ENCODE peak calls at places on chromosomes 5 and 9, in five cellular contexts. A, O, S, M and V are unnamed samples.
A peak's percentile ranks its signal among the peaks of the same experiment; 100 is the strongest.

GRCh38 chr9:2477755-2478154 is 143.8 kb upstream of the VLDLR start:
- DNase-seq in A (no peak), O (no peak), S (no peak), M (no peak), V (no peak)

GRCh38 chr5:169013208-169013728 is 287.7 kb downstream of the SLIT3 start:
- DNase-seq in A (no peak), O (no peak), S (no peak), M (no peak), V (no peak)

GRCh38 chr9:128372784-128373183 is 1.6 kb downstream of the URM1 start:
- DNase-seq in A (no peak), O (no peak), S (no peak), M (peak; percentile 40), V (no peak)

GRCh38 chr5:17105744-17106450 is 111.5 kb upstream of the BASP1 start:
- DNase-seq in A (no peak), O (peak; percentile 26), S (no peak), M (peak; percentile 77), V (no peak)

GRCh38 chr5:851553-851952 is 767 bp upstream of the ZDHHC11 start:
- DNase-seq in A (no peak), O (no peak), S (no peak), M (no peak), V (no peak)

GRCh38 chr5:1317921-1318565 is 23.2 kb upstream of the TERT start:
- DNase-seq in A (no peak), O (no peak), S (no peak), M (no peak), V (peak; percentile 28)

GRCh38 chr5:133247145-133247709 is 195.4 kb downstream of the HSPA4 start:
- DNase-seq in A (no peak), O (no peak), S (no peak), M (peak; percentile 31), V (no peak)

GRCh38 chr9:76610009-76610352 is 151.0 kb downstream of the GCNT1 start:
- DNase-seq in A (no peak), O (peak; percentile 84), S (no peak), M (no peak), V (peak; percentile 65)

GRCh38 chr5:68499952-68500351 is 284.4 kb downstream of the PIK3R1 start:
- DNase-seq in A (no peak), O (no peak), S (no peak), M (peak; percentile 12), V (no peak)

GRCh38 chr5:112533315-112533867 is 114.3 kb upstream of the EPB41L4A start:
- DNase-seq in A (no peak), O (no peak), S (no peak), M (peak; percentile 33), V (no peak)

GRCh38 chr9:134783699-134784039 is 96.9 kb upstream of the FCN2 start:
- DNase-seq in A (no peak), O (peak; percentile 52), S (no peak), M (no peak), V (no peak)

GRCh38 chr5:172444110-172444510 is 10.2 kb downstream of the SH3PXD2B start:
- DNase-seq in A (no peak), O (no peak), S (no peak), M (peak; percentile 68), V (no peak)

GRCh38 chr9:127210851-127211730 is 53.5 kb upstream of the GARNL3 start:
- DNase-seq in A (no peak), O (no peak), S (no peak), M (no peak), V (no peak)

GRCh38 chr9:131217321-131218031 is 58.8 kb downstream of the FAM78A start:
- DNase-seq in A (no peak), O (no peak), S (no peak), M (no peak), V (no peak)

GRCh38 chr9:102044133-102044532 is 305.7 kb upstream of the GRIN3A start:
- DNase-seq in A (no peak), O (no peak), S (no peak), M (no peak), V (no peak)

GRCh38 chr5:40984884-40985283 is 75.6 kb downstream of the C7 start:
- DNase-seq in A (no peak), O (no peak), S (no peak), M (peak; percentile 55), V (no peak)

GRCh38 chr5:157311595-157311994 is 45.7 kb downstream of the CYFIP2 start:
- DNase-seq in A (no peak), O (no peak), S (no peak), M (no peak), V (no peak)

GRCh38 chr9:70340572-70340971 is 73.9 kb downstream of the KLF9 start:
- DNase-seq in A (no peak), O (no peak), S (no peak), M (peak; percentile 21), V (no peak)

GRCh38 chr5:153903321-153903720 is 135.4 kb downstream of the FAM114A2 start:
- DNase-seq in A (no peak), O (no peak), S (no peak), M (no peak), V (no peak)

GRCh38 chr9:71716138-71716909 is 52.0 kb downstream of the CEMIP2 start:
- DNase-seq in A (no peak), O (no peak), S (no peak), M (no peak), V (no peak)

GRCh38 chr5:61339764-61340163 is 7.7 kb downstream of the ZSWIM6 start:
- DNase-seq in A (no peak), O (no peak), S (no peak), M (no peak), V (no peak)

GRCh38 chr5:36459191-36460135 is 146.9 kb upstream of the SLC1A3 start:
- DNase-seq in A (no peak), O (no peak), S (no peak), M (peak; percentile 78), V (no peak)
- TF ChIP-seq CTCF in A (peak; percentile 24), O (no peak), S (no peak), M (peak; percentile 40), V (peak; percentile 63)

DNA sequence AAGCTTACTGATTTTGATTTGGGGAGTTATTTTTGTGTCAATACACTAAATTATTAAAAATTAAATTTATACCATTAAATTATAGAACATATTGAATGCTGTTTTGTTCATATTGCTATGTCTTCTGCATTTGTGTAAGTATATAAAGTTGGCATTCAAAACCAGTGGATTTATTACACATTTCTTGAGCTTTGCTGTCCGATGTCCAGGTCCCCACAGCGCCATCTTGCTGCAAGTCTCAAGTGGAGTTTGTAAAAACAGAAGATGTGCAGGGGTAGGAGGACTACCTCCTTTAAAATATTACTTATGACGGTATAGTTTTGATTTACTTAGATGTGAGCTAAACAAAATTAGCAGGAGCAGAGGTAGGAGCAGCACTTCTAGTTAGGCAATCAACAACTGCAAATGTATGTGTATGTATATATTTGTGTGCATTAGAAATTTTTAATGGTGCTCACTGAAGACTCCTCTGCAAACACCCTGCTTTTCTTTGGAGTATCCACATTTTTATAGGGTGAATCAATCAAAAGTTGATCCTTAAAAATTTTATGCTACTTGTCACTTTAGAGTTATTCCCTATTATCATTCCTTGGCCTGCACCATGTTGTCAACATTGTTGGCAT is 37.4 kb downstream of the CPEB4 start:
- DNase-seq in A (peak; percentile 51), O (no peak), S (peak; percentile 70), M (peak; percentile 70), V (no peak)
- TF ChIP-seq CTCF in A (peak; percentile 43), O (no peak), S (peak; percentile 53), M (peak; percentile 72), V (peak; percentile 77)

GRCh38 chr5:137034764-137035479 is 464.2 kb downstream of the SPOCK1 start:
- DNase-seq in A (no peak), O (no peak), S (no peak), M (no peak), V (no peak)
- TF ChIP-seq CTCF in A (no peak), O (no peak), S (no peak), M (no peak), V (no peak)

DNA sequence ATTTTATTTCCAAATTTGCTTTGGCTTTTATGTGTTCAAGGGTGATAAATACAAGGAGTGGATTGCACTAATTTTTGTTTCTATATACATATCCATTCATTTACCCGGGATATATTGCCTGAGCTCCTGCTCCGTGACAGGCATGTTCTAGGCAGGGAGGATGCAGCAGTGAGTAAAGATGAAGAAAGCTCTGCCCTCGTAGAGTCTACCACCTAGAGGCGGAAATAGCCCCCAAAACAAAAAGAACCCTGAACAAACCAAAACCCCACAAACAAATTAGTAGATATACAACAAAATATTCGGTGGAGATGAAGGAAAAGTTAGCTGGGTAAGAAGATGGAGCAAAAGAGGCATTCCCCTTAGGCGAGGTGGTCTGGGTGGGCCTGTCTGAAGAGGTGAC is 164.0 kb downstream of the MACROH2A1 start:
- DNase-seq in A (no peak), O (no peak), S (no peak), M (no peak), V (no peak)
- TF ChIP-seq CTCF in A (no peak), O (no peak), S (no peak), M (no peak), V (no peak)